ENCODE peak calls at places on chromosomes 6 and 20, in eight cellular contexts. E, O, K, X, F, C, A and R are unnamed samples. For H3K36me3, the result is how much of the 10 kb centered on the place peaks cover.

GRCh38 chr6:63573899-63574553 is 1.7 kb downstream of the LOC128125822 start:
- DNase-seq in F (no peak), K (peak), E (peak), C (no peak), X (peak), A (peak), O (peak), R (peak)

GRCh38 chr6:82072113-82072512 is 175.4 kb downstream of the IBTK start:
- DNase-seq in A (no peak), C (no peak), F (no peak), E (no peak), O (no peak), K (no peak), X (no peak), R (no peak)

GRCh38 chr6:102520981-102521380 is 1127.5 kb downstream of the GRIK2 start:
- DNase-seq in X (no peak), K (no peak), E (no peak), F (no peak), C (no peak), A (no peak), O (no peak), R (no peak)

GRCh38 chr6:138107078-138107751 is at the start of gene PERP:
- DNase-seq in E (peak), F (peak), C (peak), X (peak), K (peak), O (peak), A (peak), R (peak)

GRCh38 chr20:2734899-2735298 is 42.3 kb downstream of the EBF4 start:
- DNase-seq in F (no peak), K (no peak), C (no peak), X (no peak), E (no peak), A (no peak), O (no peak), R (no peak)

GRCh38 chr6:149881860-149882259 is 16.1 kb downstream of the RAET1E start:
- DNase-seq in K (no peak), X (no peak), C (no peak), O (no peak), A (no peak), F (no peak), E (no peak), R (no peak)

GRCh38 chr6:37109714-37110454 is 60.1 kb upstream of the PIM1 start:
- DNase-seq in F (no peak), O (no peak), C (no peak), X (peak), E (no peak), A (no peak), K (no peak), R (no peak)

GRCh38 chr6:25660512-25660911 is 8.5 kb downstream of the SCGN start:
- DNase-seq in F (no peak), C (no peak), E (peak), K (no peak), O (peak), A (no peak), X (no peak), R (no peak)

GRCh38 chr6:161917645-161918044 is 643.8 kb upstream of the AGPAT4 start:
- DNase-seq in E (no peak), O (no peak), A (no peak), K (no peak), C (no peak), F (no peak), X (no peak), R (no peak)

GRCh38 chr20:52193886-52194545 is 2.4 kb upstream of the ZFP64 start:
- DNase-seq in E (no peak), F (no peak), K (peak), O (no peak), X (no peak), C (no peak), A (no peak), R (no peak)

GRCh38 chr6:144911322-144911721 is 626.2 kb downstream of the UTRN start:
- DNase-seq in X (no peak), K (no peak), F (no peak), O (no peak), E (no peak), A (no peak), C (no peak), R (no peak)

GRCh38 chr20:50491926-50492634 is 18.1 kb upstream of the PTPN1 start:
- DNase-seq in K (peak), E (no peak), O (no peak), A (no peak), C (no peak), F (no peak), X (no peak), R (no peak)

GRCh38 chr6:9360881-9361280 is 925.5 kb upstream of the SLC35B3 start:
- DNase-seq in A (no peak), E (no peak), C (no peak), O (no peak), K (no peak), X (no peak), F (no peak), R (no peak)

GRCh38 chr6:88529726-88530125 is 363.6 kb upstream of the CNR1 start:
- DNase-seq in A (no peak), C (no peak), K (no peak), X (no peak), E (no peak), O (no peak), F (no peak), R (no peak)

GRCh38 chr6:2072450-2072849 is 173.0 kb downstream of the GMDS start:
- DNase-seq in O (no peak), C (no peak), X (no peak), E (no peak), A (no peak), F (no peak), K (no peak), R (no peak)

GRCh38 chr6:1229808-1230207 is 82.1 kb upstream of the FOXQ1 start:
- DNase-seq in E (no peak), F (no peak), O (no peak), C (no peak), K (no peak), A (no peak), X (no peak), R (no peak)

GRCh38 chr6:18883268-18883667 is 496.1 kb downstream of the RNF144B start:
- DNase-seq in K (no peak), X (no peak), A (no peak), E (no peak), F (no peak), C (no peak), O (no peak), R (no peak)

GRCh38 chr6:117545161-117545595 is 57.1 kb downstream of the GOPC start:
- DNase-seq in A (no peak), O (no peak), C (no peak), X (no peak), E (no peak), F (no peak), K (no peak), R (no peak)

GRCh38 chr6:110756817-110757216 is 58.5 kb downstream of the CDK19 start:
- DNase-seq in C (no peak), E (no peak), F (no peak), X (no peak), O (no peak), A (no peak), K (no peak), R (no peak)

GRCh38 chr6:109374493-109374892 is 7.8 kb downstream of the CD164 start:
- DNase-seq in F (no peak), X (no peak), C (no peak), E (no peak), A (no peak), O (no peak), K (no peak), R (no peak)

GRCh38 chr6:7914991-7915789 is 4.6 kb upstream of the TXNDC5 start:
- DNase-seq in C (no peak), O (no peak), A (no peak), F (peak), K (no peak), X (no peak), E (peak), R (no peak)

GRCh38 chr6:139323511-139324445 is 32.0 kb upstream of the TXLNB start:
- DNase-seq in A (peak), O (no peak), X (no peak), F (peak), E (peak), C (peak), K (peak), R (peak)

GRCh38 chr20:4999788-5000187 is 1.5 kb downstream of the SLC23A2 start:
- DNase-seq in X (no peak), K (no peak), F (no peak), O (no peak), E (no peak), C (no peak), A (no peak), R (no peak)

GRCh38 chr6:3750324-3751018 is 1.0 kb downstream of the PXDC1 start:
- DNase-seq in O (no peak), K (peak), C (peak), X (peak), F (peak), A (peak), E (peak), R (peak)

GRCh38 chr6:62626661-62627060 is 340.6 kb upstream of the KHDRBS2 start:
- DNase-seq in X (no peak), E (no peak), A (no peak), F (no peak), C (no peak), K (no peak), O (no peak), R (no peak)

GRCh38 chr6:40409716-40410397 is 177.3 kb downstream of the LRFN2 start:
- DNase-seq in F (no peak), C (no peak), A (no peak), O (no peak), K (no peak), X (no peak), E (no peak), R (no peak)

GRCh38 chr6:118704911-118705310 is 53.5 kb upstream of the CEP85L start:
- DNase-seq in E (no peak), X (no peak), K (no peak), C (no peak), A (no peak), F (no peak), O (no peak), R (no peak)

GRCh38 chr6:164749126-164749758 is 560.2 kb downstream of the C6orf118 start:
- DNase-seq in A (no peak), K (no peak), O (no peak), F (no peak), E (no peak), X (no peak), C (no peak), R (no peak)

GRCh38 chr6:156348376-156348775 is 428.8 kb upstream of the ARID1B start:
- DNase-seq in X (no peak), A (no peak), F (no peak), O (no peak), K (no peak), C (no peak), E (peak), R (no peak)

GRCh38 chr6:155521719-155522118 is 66.1 kb upstream of the NOX3 start:
- DNase-seq in O (no peak), C (no peak), K (no peak), A (no peak), E (no peak), X (no peak), F (no peak), R (no peak)

GRCh38 chr6:34114695-34115395 is 31.0 kb downstream of the GRM4 start:
- DNase-seq in E (no peak), O (no peak), X (no peak), F (no peak), K (no peak), A (no peak), C (no peak), R (no peak)

GRCh38 chr6:170253226-170253909 is 37.5 kb downstream of the DLL1 start:
- DNase-seq in C (no peak), O (no peak), X (no peak), A (no peak), K (no peak), F (no peak), E (no peak), R (no peak)

GRCh38 chr6:157779705-157780604 is 43.1 kb upstream of the SNX9 start:
- DNase-seq in X (no peak), F (no peak), O (no peak), A (no peak), E (no peak), K (no peak), C (no peak), R (no peak)

GRCh38 chr6:124512431-124512830 is 449.8 kb upstream of the RNF217 start:
- DNase-seq in K (no peak), C (no peak), X (no peak), O (no peak), E (no peak), F (no peak), A (no peak), R (no peak)

GRCh38 chr20:53804920-53805894 is 211.6 kb upstream of the ZNF217 start:
- DNase-seq in O (no peak), F (no peak), K (no peak), C (no peak), A (no peak), E (no peak), X (no peak), R (no peak)

GRCh38 chr6:134247271-134247833 is 70.6 kb downstream of the SGK1 start:
- DNase-seq in A (peak), K (peak), X (no peak), E (no peak), F (peak), O (no peak), C (no peak), R (no peak)

GRCh38 chr6:17724341-17724740 is 17.6 kb upstream of the NUP153 start:
- DNase-seq in X (no peak), C (no peak), F (no peak), E (no peak), K (no peak), O (no peak), A (no peak), R (no peak)
- TF ChIP-seq POLR2AphosphoS5 in X (no peak), C (no peak), F (no peak), E (no peak), K (no peak), O (no peak), A (no peak), R (no peak)

GRCh38 chr6:152981219-152981618 is 1.6 kb downstream of the FBXO5 start:
- DNase-seq in K (no peak), E (no peak), C (no peak), F (no peak), X (no peak), O (no peak), A (no peak), R (no peak)

GRCh38 chr6:152984387-152984872 is 1.6 kb upstream of the FBXO5 start:
- DNase-seq in C (no peak), X (no peak), F (no peak), O (no peak), K (no peak), E (no peak), A (no peak), R (no peak)

GRCh38 chr6:152981989-152982767 is 663 bp downstream of the FBXO5 start:
- DNase-seq in E (no peak), X (peak), O (no peak), A (no peak), F (peak), K (peak), C (no peak), R (no peak)

GRCh38 chr6:152983637-152984386 is 971 bp upstream of the FBXO5 start:
- DNase-seq in O (peak), A (peak), K (peak), C (peak), X (no peak), E (peak), F (peak), R (peak)

GRCh38 chr6:152982768-152983636 is at the start of gene FBXO5:
- DNase-seq in X (peak), F (peak), O (peak), E (peak), K (peak), A (peak), C (peak), R (peak)
- TF ChIP-seq POLR2A in X (peak), F (no peak), O (peak), E (peak), K (peak), A (peak), C (no peak), R (no peak)

DNA sequence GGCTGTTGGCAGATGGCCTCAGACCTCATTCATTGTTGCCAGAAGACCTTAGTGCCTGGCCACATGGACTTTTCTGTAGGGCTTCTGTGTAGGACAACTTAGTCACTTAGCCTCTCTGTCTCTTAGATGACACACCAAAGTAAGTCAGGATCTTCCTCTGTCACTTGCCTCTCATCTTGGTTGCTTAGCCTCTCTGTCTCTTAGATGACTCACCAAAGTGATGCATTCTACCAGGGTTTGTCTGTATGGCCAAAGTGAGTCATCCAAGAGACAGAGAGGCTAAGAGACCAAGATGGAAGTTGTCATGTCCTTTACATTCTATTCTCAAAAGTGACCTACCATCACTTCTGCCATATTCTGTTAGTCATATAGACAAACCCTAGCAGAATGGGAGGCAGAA is 255.9 kb upstream of the DEFB112 start:
- DNase-seq in A (no peak), O (no peak), C (no peak), E (no peak), K (no peak), F (no peak), X (no peak), R (no peak)
- H3K36me3 ChIP-seq in A (under half), O (under half), C (under half), E (under half), K (under half), F (under half), X (under half), R (under half)

GRCh38 chr20:20076297-20077065 is 24.1 kb downstream of the CFAP61 start:
- DNase-seq in O (no peak), F (no peak), C (no peak), X (no peak), E (no peak), A (no peak), K (no peak), R (no peak)
- TF ChIP-seq POLR2AphosphoS5 in O (no peak), F (no peak), C (no peak), X (no peak), E (no peak), A (no peak), K (no peak), R (no peak)